ENCODE peak calls at places on chromosomes 7 and 10, in ten cellular contexts. I, U, K, E, B, O, V, F, H and R are unnamed samples.

GRCh38 chr10:77104459-77104980 is 533.1 kb downstream of the KCNMA1 start:
- DNase-seq in U (no peak), F (no peak), O (no peak), E (peak), V (no peak), K (no peak), B (peak), I (peak), H (no peak), R (peak)

GRCh38 chr10:123929791-123930190 is 38.2 kb upstream of the CPXM2 start:
- DNase-seq in E (no peak), I (no peak), F (no peak), O (no peak), U (no peak), H (no peak), B (no peak), K (no peak), V (no peak), R (no peak)

GRCh38 chr7:105775580-105775979 is 100.8 kb downstream of the ATXN7L1 start:
- DNase-seq in V (no peak), O (no peak), B (no peak), K (no peak), H (no peak), U (no peak), I (no peak), E (no peak), F (no peak), R (no peak)

GRCh38 chr10:7503190-7503589 is 92.4 kb upstream of the SFMBT2 start:
- DNase-seq in K (no peak), V (no peak), E (no peak), U (no peak), O (no peak), H (no peak), F (no peak), I (no peak), B (no peak), R (no peak)

GRCh38 chr7:151491859-151492258 is 27.8 kb downstream of the RHEB start:
- DNase-seq in B (peak), H (no peak), U (no peak), E (no peak), K (no peak), O (no peak), F (no peak), V (peak), I (peak), R (no peak)

GRCh38 chr7:157434701-157435100 is 97.9 kb downstream of the DNAJB6 start:
- DNase-seq in U (no peak), B (no peak), H (no peak), F (no peak), K (no peak), V (no peak), I (no peak), O (no peak), E (no peak), R (no peak)

GRCh38 chr7:43110790-43111362 is 1.6 kb upstream of the HECW1 start:
- DNase-seq in K (no peak), F (no peak), U (no peak), I (no peak), H (no peak), O (no peak), B (no peak), V (no peak), E (no peak), R (no peak)

GRCh38 chr7:42128703-42129102 is 108.3 kb downstream of the GLI3 start:
- DNase-seq in H (no peak), B (no peak), U (peak), E (no peak), O (peak), V (no peak), K (peak), F (peak), I (no peak), R (no peak)

GRCh38 chr10:36597921-36598320 is 527.5 kb upstream of the ANKRD30A start:
- DNase-seq in F (no peak), K (no peak), H (no peak), O (no peak), V (peak), B (no peak), E (no peak), U (no peak), I (no peak), R (no peak)

GRCh38 chr10:128400564-128400963 is 274.3 kb upstream of the MKI67 start:
- DNase-seq in O (no peak), K (no peak), I (no peak), E (no peak), V (no peak), F (no peak), B (no peak), H (no peak), U (no peak), R (no peak)

GRCh38 chr10:69958232-69958902 is 94.3 kb upstream of the MACROH2A2 start:
- DNase-seq in K (no peak), B (peak), H (no peak), U (peak), V (peak), O (peak), F (peak), I (peak), E (no peak), R (no peak)

GRCh38 chr7:99219985-99220384 is 12.1 kb upstream of the KPNA7 start:
- DNase-seq in K (no peak), B (no peak), H (no peak), U (no peak), E (no peak), O (no peak), V (no peak), F (no peak), I (no peak), R (peak)